ENCODE peak calls at places on chromosomes 16 and 17, in four cellular contexts. P is NCI-H1092, N is GM13976, T is ureter. A is an unnamed sample.

GRCh38 chr16:83530293-83530692 is 277.5 kb upstream of the HSBP1 start:
- DNase-seq in P (no peak), N (no peak), T (no peak), A (no peak)

GRCh38 chr17:78875738-78876597 is 27.0 kb downstream of the CEP295NL start:
- DNase-seq in P (no peak), N (no peak), T (no peak), A (no peak)

GRCh38 chr17:43701318-43701743 is 39.6 kb upstream of the MEOX1 start:
- DNase-seq in P (no peak), N (peak), T (no peak), A (no peak)

GRCh38 chr16:30041841-30042240 is 10.8 kb upstream of the TLCD3B start:
- DNase-seq in P (no peak), N (no peak), T (no peak), A (no peak)

GRCh38 chr17:82327289-82327688 is 6.3 kb downstream of the SECTM1 start:
- DNase-seq in P (no peak), N (no peak), T (no peak), A (no peak)

GRCh38 chr16:85564277-85565051 is 48.7 kb upstream of the GSE1 start:
- DNase-seq in P (no peak), N (peak), T (no peak), A (no peak)

GRCh38 chr17:4998027-4998665 is 396 bp downstream of the KIF1C start:
- DNase-seq in P (no peak), N (peak), T (no peak), A (no peak)

GRCh38 chr16:35795361-35796029 is 2336.1 kb downstream of the TP53TG3F start:
- DNase-seq in P (peak), N (no peak), T (no peak), A (no peak)

GRCh38 chr17:76598004-76598439 is 12.4 kb upstream of the ST6GALNAC2 start:
- DNase-seq in P (peak), N (no peak), T (no peak), A (peak)

GRCh38 chr17:63544467-63545301 is 5.6 kb upstream of the DCAF7 start:
- DNase-seq in P (no peak), N (no peak), T (no peak), A (no peak)

GRCh38 chr17:76511562-76512365 is 10.5 kb upstream of the RHBDF2 start:
- DNase-seq in P (no peak), N (no peak), T (no peak), A (no peak)

GRCh38 chr16:24526701-24527470 is 12.5 kb upstream of the RBBP6 start:
- DNase-seq in P (no peak), N (no peak), T (no peak), A (no peak)

GRCh38 chr17:83199500-83200201 is 120.2 kb downstream of the METRNL start:
- DNase-seq in P (no peak), N (no peak), T (no peak), A (no peak)

GRCh38 chr17:19271751-19272357 is 34.7 kb downstream of the EPN2 start:
- DNase-seq in P (no peak), N (no peak), T (no peak), A (no peak)

GRCh38 chr16:85028638-85029412 is 1.2 kb downstream of the KIAA0513 start:
- DNase-seq in P (no peak), N (peak), T (peak), A (no peak)

GRCh38 chr17:31877911-31878702 is 19.1 kb upstream of the COPRS start:
- DNase-seq in P (no peak), N (no peak), T (no peak), A (no peak)

GRCh38 chr16:14564323-14564722 is 65.7 kb downstream of the PARN start:
- DNase-seq in P (no peak), N (no peak), T (no peak), A (no peak)

GRCh38 chr17:1055751-1056645 is 59.1 kb downstream of the TIMM22 start:
- DNase-seq in P (no peak), N (peak), T (peak), A (peak)

GRCh38 chr17:63694974-63695773 is 4.8 kb downstream of the LIMD2 start:
- DNase-seq in P (no peak), N (no peak), T (no peak), A (no peak)

GRCh38 chr16:58127033-58127556 is 2.1 kb downstream of the CFAP20 start:
- DNase-seq in P (no peak), N (no peak), T (no peak), A (no peak)

GRCh38 chr16:57726433-57726947 is 9.1 kb upstream of the KATNB1 start:
- DNase-seq in P (no peak), N (no peak), T (no peak), A (no peak)

GRCh38 chr17:65131946-65132345 is 5.2 kb upstream of the RGS9 start:
- DNase-seq in P (no peak), N (no peak), T (no peak), A (no peak)

GRCh38 chr17:57106107-57106835 is 21.2 kb downstream of the AKAP1 start:
- DNase-seq in P (no peak), N (no peak), T (no peak), A (no peak)

GRCh38 chr16:74951676-74952075 is 33.2 kb downstream of the WDR59 start:
- DNase-seq in P (no peak), N (no peak), T (no peak), A (no peak)

GRCh38 chr16:88941933-88942909 is 34.8 kb downstream of the CBFA2T3 start:
- DNase-seq in P (peak), N (peak), T (no peak), A (peak)

GRCh38 chr17:75109407-75110236 is at the start of gene ARMC7:
- DNase-seq in P (peak), N (peak), T (peak), A (peak)

GRCh38 chr16:25151996-25152395 is 40.5 kb downstream of the LCMT1 start:
- DNase-seq in P (no peak), N (no peak), T (no peak), A (no peak)

GRCh38 chr16:85562102-85562786 is 50.9 kb upstream of the GSE1 start:
- DNase-seq in P (no peak), N (no peak), T (no peak), A (no peak)

GRCh38 chr17:17347234-17347955 is 44.2 kb downstream of the NT5M start:
- DNase-seq in P (no peak), N (no peak), T (no peak), A (no peak)

GRCh38 chr17:48728232-48729231 is at the start of gene HOXB13:
- DNase-seq in P (no peak), N (no peak), T (no peak), A (no peak)

GRCh38 chr17:45750779-45751440 is 33.2 kb upstream of the CRHR1 start:
- DNase-seq in P (no peak), N (no peak), T (no peak), A (no peak)

GRCh38 chr17:6713130-6713917 is at the start of gene SLC13A5:
- DNase-seq in P (no peak), N (peak), T (peak), A (peak)

GRCh38 chr17:64343833-64344637 is 46.6 kb downstream of the PECAM1 start:
- DNase-seq in P (peak), N (peak), T (peak), A (no peak)

A was measured in amygdala.